ENCODE peak calls at places on chromosomes 5 and 9, in nine cellular contexts. G, W, K, M, L, I, X, T and C are unnamed samples.

GRCh38 chr9:128385493-128386205 is 14.5 kb downstream of the URM1 start:
- DNase-seq in M (no peak), G (no peak), L (no peak), T (no peak), W (no peak), I (no peak), X (no peak), K (no peak), C (no peak)

GRCh38 chr5:169914766-169915165 is 65.5 kb downstream of the INSYN2B start:
- DNase-seq in K (no peak), G (peak; percentile 74), W (no peak), I (no peak), L (peak; percentile 72), T (no peak), M (no peak), X (no peak), C (no peak)

GRCh38 chr5:123549256-123549904 is 37.4 kb downstream of the CSNK1G3 start:
- DNase-seq in K (no peak), X (no peak), G (no peak), L (no peak), M (no peak), W (peak; percentile 47), T (peak; percentile 43), I (no peak), C (no peak)

GRCh38 chr5:154375331-154376008 is 70.3 kb upstream of the SAP30L start:
- DNase-seq in L (no peak), X (no peak), I (no peak), K (no peak), W (no peak), T (no peak), G (no peak), M (no peak), C (no peak)

GRCh38 chr9:29214162-29214520 is 1640.9 kb upstream of the C9orf72 start:
- DNase-seq in X (no peak), M (no peak), I (no peak), T (no peak), L (no peak), W (no peak), K (peak; percentile 49), G (peak; percentile 51), C (no peak)

GRCh38 chr5:62208218-62208852 is 97.7 kb upstream of the KIF2A start:
- DNase-seq in G (no peak), W (no peak), T (no peak), M (no peak), I (no peak), L (no peak), X (no peak), K (no peak), C (no peak)

GRCh38 chr9:134329576-134329855 is 3.3 kb downstream of the RXRA start:
- DNase-seq in W (no peak), M (no peak), I (no peak), T (no peak), G (no peak), L (peak; percentile 52), X (no peak), K (no peak), C (no peak)

GRCh38 chr9:121197135-121197534 is 4.5 kb downstream of the RAB14 start:
- DNase-seq in W (no peak), L (no peak), G (no peak), X (no peak), K (peak; percentile 18), I (no peak), M (no peak), T (peak; percentile 48), C (no peak)

GRCh38 chr5:106818552-106818951 is 852.2 kb downstream of the EFNA5 start:
- DNase-seq in M (no peak), K (no peak), X (no peak), L (no peak), I (no peak), W (no peak), G (no peak), T (peak; percentile 4), C (no peak)

GRCh38 chr5:177588413-177588909 is 3.5 kb upstream of the TMED9 start:
- DNase-seq in K (no peak), I (no peak), G (no peak), W (no peak), M (no peak), X (no peak), T (no peak), L (no peak), C (no peak)

GRCh38 chr5:59746261-59746765 is 147.2 kb downstream of the PDE4D start:
- DNase-seq in X (peak; percentile 85), G (peak; percentile 71), L (no peak), W (no peak), T (no peak), I (no peak), K (peak; percentile 75), M (no peak), C (no peak)